ENCODE peak calls at places on chromosomes 3 and 15, in six cellular contexts. D is activated naive CD8-positive, alpha-beta T cell treated with anti-CD3 and anti-CD28 coated beads for 36 hours; Z is NCI-H1092 treated with DMSO at 0.1 percent for 48 hours; L is HTR-8/SVneo; V is ELR; I is sigmoid colon. T is an unnamed sample.

GRCh38 chr15:34490421-34491193 is 53.0 kb upstream of the GOLGA8A start:
- DNase-seq in D (no peak), Z (no peak), L (no peak), V (no peak), I (no peak), T (no peak)

GRCh38 chr15:34011476-34011875 is 27.5 kb downstream of the AVEN start:
- DNase-seq in D (no peak), Z (no peak), L (no peak), V (no peak), I (no peak), T (no peak)

GRCh38 chr3:58403513-58404109 is 30.0 kb downstream of the PDHB start:
- DNase-seq in D (no peak), Z (no peak), L (no peak), V (no peak), I (no peak), T (no peak)

GRCh38 chr15:90376789-90377188 is 11.3 kb upstream of the IQGAP1 start:
- DNase-seq in D (peak), Z (no peak), L (no peak), V (no peak), I (no peak), T (no peak)

GRCh38 chr3:197907196-197907595 is 42.8 kb upstream of the RPL35A start:
- DNase-seq in D (no peak), Z (no peak), L (no peak), V (peak), I (no peak), T (no peak)

GRCh38 chr3:158748237-158748828 is 16.1 kb upstream of the RARRES1 start:
- DNase-seq in D (no peak), Z (no peak), L (no peak), V (no peak), I (no peak), T (no peak)

GRCh38 chr3:72617420-72618024 is 230.7 kb downstream of the SHQ1 start:
- DNase-seq in D (no peak), Z (no peak), L (no peak), V (no peak), I (no peak), T (no peak)

GRCh38 chr3:112579697-112580096 is 17.9 kb downstream of the SLC35A5 start:
- DNase-seq in D (no peak), Z (no peak), L (no peak), V (no peak), I (no peak), T (no peak)

GRCh38 chr3:62922326-62922725 is 47.1 kb upstream of the CADPS start:
- DNase-seq in D (no peak), Z (no peak), L (no peak), V (peak), I (no peak), T (no peak)

GRCh38 chr15:52136471-52136993 is 24.0 kb upstream of the BCL2L10 start:
- DNase-seq in D (no peak), Z (no peak), L (no peak), V (no peak), I (no peak), T (no peak)

GRCh38 chr15:68518785-68519430 is 59.9 kb upstream of the CORO2B start:
- DNase-seq in D (no peak), Z (no peak), L (no peak), V (no peak), I (no peak), T (no peak)

GRCh38 chr3:132840201-132840700 is 118.0 kb upstream of the NPHP3 start:
- DNase-seq in D (no peak), Z (no peak), L (no peak), V (no peak), I (no peak), T (no peak)

GRCh38 chr3:45462522-45463262 is 74.3 kb downstream of the LARS2 start:
- DNase-seq in D (peak), Z (no peak), L (no peak), V (no peak), I (no peak), T (no peak)

GRCh38 chr3:50324351-50325144 is 2.0 kb upstream of the HYAL2 start:
- DNase-seq in D (peak), Z (peak), L (no peak), V (peak), I (no peak), T (peak)

GRCh38 chr3:11173828-11174465 is 19.7 kb downstream of the HRH1 start:
- DNase-seq in D (no peak), Z (no peak), L (no peak), V (no peak), I (no peak), T (no peak)

GRCh38 chr3:113136071-113136470 is 75.3 kb upstream of the BOC start:
- DNase-seq in D (no peak), Z (peak), L (peak), V (peak), I (no peak), T (no peak)

GRCh38 chr3:109683746-109684145 is 346.4 kb upstream of the DPPA4 start:
- DNase-seq in D (no peak), Z (no peak), L (no peak), V (peak), I (no peak), T (no peak)

GRCh38 chr15:61381501-61381900 is 152.4 kb upstream of the RORA start:
- DNase-seq in D (no peak), Z (no peak), L (no peak), V (no peak), I (no peak), T (no peak)

GRCh38 chr15:96487245-96487644 is 156.7 kb downstream of the NR2F2 start:
- DNase-seq in D (no peak), Z (no peak), L (no peak), V (no peak), I (no peak), T (no peak)

GRCh38 chr3:193997228-193998192 is 138.4 kb upstream of the HES1 start:
- DNase-seq in D (no peak), Z (no peak), L (no peak), V (no peak), I (no peak), T (no peak)

GRCh38 chr15:91942676-91943417 is 89.3 kb downstream of the SLCO3A1 start:
- DNase-seq in D (peak), Z (no peak), L (peak), V (peak), I (peak), T (no peak)

GRCh38 chr3:114624047-114624445 is 330.2 kb downstream of the TIGIT start:
- DNase-seq in D (no peak), Z (no peak), L (no peak), V (peak), I (peak), T (peak)

GRCh38 chr3:126558336-126559071 is at the start of gene C3orf22:
- DNase-seq in D (no peak), Z (no peak), L (no peak), V (no peak), I (peak), T (no peak)

GRCh38 chr15:99143655-99144610 is 39.1 kb downstream of the SYNM start:
- DNase-seq in D (no peak), Z (no peak), L (no peak), V (no peak), I (peak), T (no peak)

GRCh38 chr15:73338606-73339388 is 30.0 kb downstream of the HCN4 start:
- DNase-seq in D (no peak), Z (no peak), L (no peak), V (no peak), I (no peak), T (no peak)

GRCh38 chr3:142228964-142229363 is 3.6 kb upstream of the GK5 start:
- DNase-seq in D (no peak), Z (no peak), L (no peak), V (no peak), I (no peak), T (no peak)

GRCh38 chr3:50549226-50549625 is 18.3 kb downstream of the C3orf18 start:
- DNase-seq in D (no peak), Z (no peak), L (no peak), V (no peak), I (no peak), T (no peak)

GRCh38 chr3:50950591-50950990 is 275.9 kb downstream of the DOCK3 start:
- DNase-seq in D (no peak), Z (no peak), L (no peak), V (no peak), I (no peak), T (no peak)

GRCh38 chr15:70318996-70319465 is 221.3 kb upstream of the TLE3 start:
- DNase-seq in D (no peak), Z (no peak), L (peak), V (peak), I (peak), T (no peak)

GRCh38 chr3:30578479-30578878 is 27.9 kb upstream of the TGFBR2 start:
- DNase-seq in D (no peak), Z (no peak), L (peak), V (peak), I (peak), T (no peak)

GRCh38 chr3:152662157-152662556 is 172.8 kb upstream of the P2RY1 start:
- DNase-seq in D (no peak), Z (no peak), L (no peak), V (no peak), I (no peak), T (no peak)

GRCh38 chr3:17833786-17834559 is 91.5 kb upstream of the TBC1D5 start:
- DNase-seq in D (no peak), Z (no peak), L (no peak), V (no peak), I (no peak), T (no peak)

GRCh38 chr3:167952969-167953368 is 142.8 kb downstream of the GOLIM4 start:
- DNase-seq in D (no peak), Z (no peak), L (no peak), V (no peak), I (no peak), T (no peak)

GRCh38 chr15:52179278-52180195 is 11.7 kb downstream of the GNB5 start:
- DNase-seq in D (peak), Z (peak), L (peak), V (peak), I (peak), T (peak)

GRCh38 chr15:77584201-77584600 is 48.5 kb downstream of the LINGO1 start:
- DNase-seq in D (no peak), Z (no peak), L (no peak), V (peak), I (no peak), T (no peak)

GRCh38 chr15:36877294-36877693 is 223.1 kb downstream of the MEIS2 start:
- DNase-seq in D (no peak), Z (no peak), L (no peak), V (no peak), I (no peak), T (peak)